ENCODE peak calls at places on chromosomes 1 and 21, in six cellular contexts. W is stimulated activated CD4-positive, alpha-beta T cell treated with anti-CD3 and anti-CD28 coated beads, TNF-alpha, amount 100 ng/mL, for 24 hours; U is lung; L is hypothalamus; D is cerebellum; G is NCI-H1417. Y is an unnamed sample.

GRCh38 chr21:36964832-36965719 is 1.4 kb downstream of the HLCS start:
- DNase-seq in G (peak), W (no peak), D (no peak), U (no peak), L (no peak), Y (no peak)

GRCh38 chr1:6300342-6301141 is 39.6 kb upstream of the GPR153 start:
- DNase-seq in G (no peak), W (no peak), D (no peak), U (no peak), L (no peak), Y (no peak)

GRCh38 chr1:54774820-54775498 is 10.6 kb upstream of the PARS2 start:
- DNase-seq in D (no peak), G (peak), L (no peak), U (no peak), W (no peak), Y (peak)

GRCh38 chr1:50735443-50735842 is 224.6 kb downstream of the FAF1 start:
- DNase-seq in W (no peak), D (no peak), U (no peak), L (no peak), G (peak), Y (peak)

GRCh38 chr1:11784993-11785769 is 20.6 kb downstream of the MTHFR start:
- DNase-seq in G (peak), W (no peak), D (peak), U (peak), L (peak), Y (peak)

GRCh38 chr21:18716578-18717138 is 313.1 kb upstream of the TMPRSS15 start:
- DNase-seq in L (no peak), G (peak), U (no peak), W (no peak), D (no peak), Y (peak)

GRCh38 chr21:18467715-18468114 is 64.1 kb upstream of the TMPRSS15 start:
- DNase-seq in D (no peak), G (no peak), U (no peak), L (no peak), W (no peak), Y (no peak)

GRCh38 chr1:190084552-190084951 is 393.1 kb downstream of the BRINP3 start:
- DNase-seq in U (no peak), D (no peak), L (no peak), G (no peak), W (no peak), Y (peak)

GRCh38 chr1:2821970-2822620 is 20.6 kb upstream of the TTC34 start:
- DNase-seq in L (peak), G (peak), D (peak), U (no peak), W (peak), Y (peak)

GRCh38 chr21:38140192-38140905 is 116.4 kb upstream of the KCNJ15 start:
- DNase-seq in W (no peak), D (no peak), U (peak), L (no peak), G (peak), Y (peak)

GRCh38 chr1:64969305-64970066 is 3.1 kb upstream of the JAK1 start:
- DNase-seq in G (peak), D (no peak), U (no peak), W (no peak), L (no peak), Y (no peak)

GRCh38 chr1:100380635-100381034 is 28.3 kb downstream of the CDC14A start:
- DNase-seq in G (no peak), L (no peak), W (no peak), D (no peak), U (no peak), Y (no peak)

GRCh38 chr1:203471841-203472240 is 3.8 kb upstream of the PRELP start:
- DNase-seq in D (no peak), G (no peak), L (no peak), U (no peak), W (no peak), Y (no peak)

GRCh38 chr1:112790920-112791722 is 76.0 kb upstream of the PPM1J start:
- DNase-seq in U (no peak), D (no peak), L (no peak), W (no peak), G (no peak), Y (no peak)

GRCh38 chr1:214107322-214108096 is 119.7 kb downstream of the PROX1 start:
- DNase-seq in G (no peak), U (no peak), L (no peak), W (no peak), D (no peak), Y (no peak)

GRCh38 chr1:246690100-246690499 is 34.1 kb upstream of the SCCPDH start:
- DNase-seq in U (no peak), W (no peak), D (no peak), L (no peak), G (peak), Y (peak)

GRCh38 chr1:6071219-6071618 is 25.5 kb downstream of the KCNAB2 start:
- DNase-seq in D (no peak), L (no peak), W (no peak), G (no peak), U (no peak), Y (no peak)

GRCh38 chr1:109938556-109938955 is 27.9 kb downstream of the CSF1 start:
- DNase-seq in D (no peak), W (no peak), U (no peak), L (no peak), G (no peak), Y (no peak)

GRCh38 chr1:114651893-114652292 is 18.0 kb downstream of the DENND2C start:
- DNase-seq in U (no peak), D (no peak), L (no peak), G (no peak), W (no peak), Y (no peak)

GRCh38 chr1:193590102-193590501 is 403.7 kb upstream of the B3GALT2 start:
- DNase-seq in L (no peak), D (no peak), U (no peak), W (no peak), G (no peak), Y (no peak)

GRCh38 chr1:77543822-77544448 is 138.5 kb downstream of the ZZZ3 start:
- DNase-seq in G (peak), W (no peak), D (no peak), U (no peak), L (no peak), Y (peak)

GRCh38 chr21:44711327-44712202 is at the start of gene TSPEAR:
- DNase-seq in U (no peak), D (no peak), W (no peak), G (peak), L (no peak), Y (peak)

GRCh38 chr1:229114315-229114714 is 156.6 kb upstream of the RAB4A start:
- DNase-seq in U (no peak), D (no peak), W (no peak), L (no peak), G (no peak), Y (no peak)

GRCh38 chr21:32143222-32143939 is 135.5 kb downstream of the MIS18A start:
- DNase-seq in L (no peak), U (no peak), W (no peak), G (no peak), D (no peak), Y (no peak)

GRCh38 chr1:217332426-217333065 is 298.3 kb downstream of the GPATCH2 start:
- DNase-seq in U (no peak), D (no peak), L (no peak), G (peak), W (no peak), Y (peak)

GRCh38 chr1:163471766-163472165 is 150.0 kb downstream of the NUF2 start:
- DNase-seq in D (no peak), W (no peak), L (no peak), G (no peak), U (no peak), Y (no peak)

GRCh38 chr1:31400393-31400792 is 12.6 kb upstream of the SERINC2 start:
- DNase-seq in G (no peak), U (no peak), L (no peak), W (no peak), D (no peak), Y (no peak)

GRCh38 chr1:224851850-224852261 is 77.6 kb upstream of the DNAH14 start:
- DNase-seq in L (no peak), U (no peak), D (no peak), W (no peak), G (peak), Y (no peak)

GRCh38 chr1:29672955-29673507 is 436.7 kb downstream of the PTPRU start:
- DNase-seq in L (no peak), D (no peak), U (peak), G (no peak), W (no peak), Y (no peak)

GRCh38 chr1:46171872-46172271 is 3.0 kb upstream of the TSPAN1 start:
- DNase-seq in W (no peak), L (no peak), U (peak), D (peak), G (peak), Y (no peak)

GRCh38 chr1:111948209-111949131 is 41.0 kb downstream of the KCND3 start:
- DNase-seq in G (peak), D (no peak), U (no peak), W (no peak), L (peak), Y (peak)

GRCh38 chr1:7327849-7328248 is 443.2 kb upstream of the VAMP3 start:
- DNase-seq in G (no peak), L (no peak), D (no peak), U (peak), W (no peak), Y (no peak)

GRCh38 chr1:20110679-20111078 is 8.7 kb downstream of the PLA2G2D start:
- DNase-seq in L (no peak), G (no peak), D (no peak), W (no peak), U (no peak), Y (no peak)

GRCh38 chr1:203180611-203181330 is 5.1 kb upstream of the MYBPH start:
- DNase-seq in D (no peak), G (no peak), U (no peak), L (no peak), W (no peak), Y (no peak)

GRCh38 chr1:153774780-153775431 is at the start of gene SLC27A3:
- DNase-seq in L (peak), G (peak), U (peak), D (peak), W (no peak), Y (peak)

Y was measured in NCI-H146.